ENCODE peak calls at places on chromosomes 6 and 20, in four cellular contexts. Q, P, T and Y are unnamed samples.

GRCh38 chr6:116376149-116376548 is 5.4 kb downstream of the DSE start:
- DNase-seq in P (no peak), T (no peak), Q (no peak), Y (no peak)

GRCh38 chr20:52682271-52682670 is 289.9 kb upstream of the TSHZ2 start:
- DNase-seq in P (no peak), T (no peak), Q (no peak), Y (no peak)

GRCh38 chr6:105642708-105643107 is 239.8 kb upstream of the PREP start:
- DNase-seq in Q (no peak), P (no peak), T (no peak), Y (no peak)

GRCh38 chr6:110538416-110539060 is 62.1 kb upstream of the SLC22A16 start:
- DNase-seq in P (no peak), Q (no peak), T (no peak), Y (no peak)

GRCh38 chr20:39775110-39775509 is 813.0 kb downstream of the DHX35 start:
- DNase-seq in Q (no peak), T (peak; percentile 73), P (peak; percentile 41), Y (no peak)

GRCh38 chr20:50834599-50835005 is 39.7 kb downstream of the BCAS4 start:
- DNase-seq in Q (no peak), P (no peak), T (no peak), Y (no peak)

GRCh38 chr6:144644776-144645175 is 359.6 kb downstream of the UTRN start:
- DNase-seq in P (no peak), T (no peak), Q (no peak), Y (peak; percentile 32)

GRCh38 chr20:16569218-16570153 is 3.8 kb downstream of the KIF16B start:
- DNase-seq in P (no peak), T (no peak), Q (no peak), Y (no peak)

GRCh38 chr6:66226099-66226498 is 519.1 kb upstream of the EYS start:
- DNase-seq in P (no peak), T (no peak), Q (no peak), Y (no peak)

GRCh38 chr6:6969761-6970223 is 138.0 kb upstream of the RREB1 start:
- DNase-seq in P (no peak), Q (no peak), T (no peak), Y (no peak)

GRCh38 chr6:122454673-122455072 is 16.9 kb downstream of the SERINC1 start:
- DNase-seq in Q (no peak), P (no peak), T (no peak), Y (no peak)

GRCh38 chr6:74479420-74479819 is 726.4 kb downstream of the COL12A1 start:
- DNase-seq in T (no peak), P (no peak), Q (no peak), Y (no peak)

GRCh38 chr6:106560966-106561740 is 68.1 kb downstream of the RTN4IP1 start:
- DNase-seq in T (no peak), Q (no peak), P (no peak), Y (no peak)

GRCh38 chr6:163383912-163384311 is 30.6 kb upstream of the QKI start:
- DNase-seq in P (no peak), T (no peak), Q (no peak), Y (no peak)

GRCh38 chr6:110181131-110182027 is 1.2 kb downstream of the CDC40 start:
- DNase-seq in Q (no peak), T (no peak), P (no peak), Y (no peak)

GRCh38 chr6:7671581-7671980 is 54.3 kb upstream of the BMP6 start:
- DNase-seq in Q (no peak), T (no peak), P (no peak), Y (no peak)

GRCh38 chr6:53240763-53241162 is 92.1 kb upstream of the GCM1 start:
- DNase-seq in P (no peak), T (no peak), Q (no peak), Y (no peak)

GRCh38 chr20:52305843-52306242 is 114.3 kb upstream of the ZFP64 start:
- DNase-seq in P (no peak), T (no peak), Q (no peak), Y (no peak)

GRCh38 chr6:30769088-30769852 is 24.9 kb upstream of the IER3 start:
- DNase-seq in T (no peak), Q (peak; percentile 93), P (peak; percentile 76), Y (peak; percentile 77)

GRCh38 chr20:48999890-49000870 is 45.9 kb upstream of the CSE1L start:
- DNase-seq in T (no peak), P (no peak), Q (no peak), Y (no peak)

GRCh38 chr6:20978176-20978614 is 443.9 kb downstream of the CDKAL1 start:
- DNase-seq in P (no peak), T (no peak), Q (no peak), Y (no peak)

GRCh38 chr6:112934433-112935327 is 587.5 kb downstream of the RFPL4B start:
- DNase-seq in Q (no peak), P (no peak), T (no peak), Y (no peak)

GRCh38 chr6:168177492-168177891 is 98.5 kb upstream of the FRMD1 start:
- DNase-seq in T (no peak), P (no peak), Q (no peak), Y (no peak)

GRCh38 chr6:35242906-35243305 is 16.6 kb upstream of the ZNF76 start:
- DNase-seq in Q (no peak), T (no peak), P (no peak), Y (no peak)

GRCh38 chr20:62010551-62011402 is 54.9 kb downstream of the TAF4 start:
- DNase-seq in T (peak; percentile 66), Q (peak; percentile 20), P (peak; percentile 70), Y (peak; percentile 44)

GRCh38 chr6:32700391-32701040 is 34.1 kb upstream of the HLA-DQB1 start:
- DNase-seq in P (peak; percentile 45), T (no peak), Q (peak; percentile 35), Y (peak; percentile 49)

GRCh38 chr6:30441171-30441570 is 48.1 kb upstream of the HLA-E start:
- DNase-seq in P (no peak), T (no peak), Q (no peak), Y (no peak)

GRCh38 chr20:381581-382290 is 1.2 kb downstream of the TRIB3 start:
- DNase-seq in T (peak; percentile 87), Q (no peak), P (peak; percentile 54), Y (no peak)

GRCh38 chr6:157760589-157761330 is 62.3 kb upstream of the SNX9 start:
- DNase-seq in T (no peak), P (no peak), Q (peak; percentile 79), Y (no peak)

GRCh38 chr6:165846123-165846966 is 183.3 kb upstream of the PDE10A start:
- DNase-seq in T (peak; percentile 21), P (no peak), Q (no peak), Y (no peak)

GRCh38 chr20:63365601-63366509 is 4.7 kb upstream of the CHRNA4 start:
- DNase-seq in T (peak; percentile 52), P (no peak), Q (no peak), Y (no peak)
- H3K27me3 ChIP-seq in T (peaks cover 25% of the 10 kb centered on the region), P (no peaks in the 10 kb centered on the region), Q (no peaks in the 10 kb centered on the region), Y (peaks cover 7% of the 10 kb centered on the region)

GRCh38 chr6:108163267-108163643 is 2.6 kb upstream of the NR2E1 start:
- DNase-seq in Q (no peak), T (no peak), P (no peak), Y (no peak)
- H3K27me3 ChIP-seq in Q (peaks cover 69% of the 10 kb centered on the region), T (peaks cover 100% of the 10 kb centered on the region), P (peaks cover 3% of the 10 kb centered on the region), Y (peaks cover 100% of the 10 kb centered on the region)

GRCh38 chr20:57941121-57941522 is 231.3 kb upstream of the PMEPA1 start:
- DNase-seq in Q (no peak), P (no peak), T (no peak), Y (no peak)

GRCh38 chr20:57938158-57939108 is 228.6 kb upstream of the PMEPA1 start:
- DNase-seq in T (no peak), Q (no peak), P (no peak), Y (no peak)

GRCh38 chr20:57941572-57942381 is 232.0 kb upstream of the PMEPA1 start:
- DNase-seq in T (no peak), Q (no peak), P (no peak), Y (no peak)

GRCh38 chr20:57939499-57939898 is 229.7 kb upstream of the PMEPA1 start:
- DNase-seq in P (no peak), T (no peak), Q (no peak), Y (no peak)

DNA sequence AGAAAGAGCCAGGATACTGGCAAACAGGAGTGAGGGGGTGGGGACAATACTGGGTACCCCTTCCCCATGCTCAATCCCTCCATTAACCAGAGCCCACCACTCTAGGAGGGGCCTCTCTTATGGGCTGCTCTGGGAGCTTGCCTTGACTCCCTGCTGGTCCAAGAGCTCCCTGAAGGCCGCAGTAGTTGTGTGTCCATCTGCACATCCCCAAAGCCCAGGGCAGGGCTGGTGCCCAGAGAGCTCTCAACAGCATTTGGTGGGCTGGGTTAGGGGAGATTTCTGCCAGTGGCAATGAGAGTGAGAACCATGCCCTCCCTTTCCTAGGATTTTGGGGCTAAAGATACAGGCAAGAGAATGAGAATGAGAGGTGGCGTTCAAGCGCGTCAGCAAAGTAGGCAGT is 230.6 kb upstream of the PMEPA1 start:
- DNase-seq in T (no peak), Q (no peak), P (no peak), Y (no peak)
- H3K27me3 ChIP-seq in T (no peaks in the 10 kb centered on the region), Q (no peaks in the 10 kb centered on the region), P (no peaks in the 10 kb centered on the region), Y (no peaks in the 10 kb centered on the region)

DNA sequence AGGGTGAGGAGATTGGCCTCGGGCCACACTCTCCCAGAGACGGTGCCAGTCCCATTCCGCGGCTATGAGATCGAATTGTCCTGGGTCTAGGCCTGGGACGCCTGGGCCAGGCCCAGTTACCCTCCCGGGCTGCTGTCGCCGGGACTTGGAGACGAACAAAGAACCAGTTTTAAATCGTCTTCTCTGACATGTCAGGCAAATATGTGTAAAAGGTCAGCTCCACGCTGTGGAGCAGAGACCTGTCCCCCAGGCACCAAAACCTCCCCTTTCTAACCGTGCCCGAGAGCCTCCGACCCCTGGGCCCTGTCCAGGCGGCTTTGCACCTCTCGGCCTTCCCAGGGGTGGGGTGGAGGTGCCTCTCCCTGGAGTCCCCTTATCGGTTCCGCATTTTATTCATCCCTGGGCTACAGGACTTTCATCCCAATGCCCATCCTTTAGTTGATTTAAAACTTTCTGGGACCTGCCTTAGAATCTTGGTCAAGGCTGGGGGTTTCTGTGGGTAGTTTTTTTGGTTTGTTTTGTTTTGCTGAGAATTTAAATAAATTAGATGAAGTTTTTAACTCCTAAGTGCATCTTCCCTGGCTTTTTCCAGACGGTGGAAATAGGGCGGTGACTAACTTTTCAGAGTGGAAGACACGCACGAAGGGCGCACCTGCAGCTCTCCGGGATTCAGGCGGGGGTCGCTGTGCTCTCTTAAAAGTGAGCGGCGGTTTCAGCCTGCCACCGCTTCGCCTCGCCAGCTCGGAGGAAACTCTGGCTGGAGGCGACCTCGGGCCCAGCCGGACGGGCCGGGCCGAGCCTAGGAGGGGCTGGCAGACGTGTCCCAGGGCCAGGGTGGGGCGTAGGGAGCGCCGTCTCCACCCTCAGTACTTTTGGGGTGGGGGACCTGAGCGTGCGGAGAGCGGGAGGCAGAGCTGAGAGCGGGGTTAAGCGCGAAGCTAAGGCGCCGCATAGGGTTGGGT is 6.0 kb upstream of the TFAP2A start:
- DNase-seq in P (no peak), T (peak; percentile 44), Q (no peak), Y (no peak)
- H3K27me3 ChIP-seq in P (peaks cover 12% of the 10 kb centered on the region), T (peaks cover 99% of the 10 kb centered on the region), Q (no peaks in the 10 kb centered on the region), Y (peaks cover 94% of the 10 kb centered on the region)

GRCh38 chr6:77463308-77463880 is at the start of gene HTR1B:
- DNase-seq in P (no peak), Q (no peak), T (no peak), Y (no peak)
- H3K27me3 ChIP-seq in P (no peaks in the 10 kb centered on the region), Q (no peaks in the 10 kb centered on the region), T (peaks cover 68% of the 10 kb centered on the region), Y (peaks cover 51% of the 10 kb centered on the region)

GRCh38 chr6:2510341-2510740 is 240.4 kb downstream of the MYLK4 start:
- DNase-seq in T (no peak), Q (no peak), P (no peak), Y (no peak)

GRCh38 chr6:2518029-2518428 is 232.7 kb downstream of the MYLK4 start:
- DNase-seq in T (no peak), P (no peak), Q (no peak), Y (no peak)

GRCh38 chr6:2514965-2515543 is 235.7 kb downstream of the MYLK4 start:
- DNase-seq in Q (no peak), T (no peak), P (no peak), Y (no peak)

GRCh38 chr6:2516059-2516458 is 234.7 kb downstream of the MYLK4 start:
- DNase-seq in P (no peak), T (no peak), Q (no peak), Y (no peak)
- H3K27me3 ChIP-seq in P (no peaks in the 10 kb centered on the region), T (no peaks in the 10 kb centered on the region), Q (no peaks in the 10 kb centered on the region), Y (no peaks in the 10 kb centered on the region)